ENCODE peak calls at places on chromosomes 12 and 14, in ten cellular contexts. H is activated CD4-positive, alpha-beta T cell treated with anti-CD3 and anti-CD28 coated beads for 1 hour; N is fibroblast of lung; R is memory B cell; V is nephron progenitor cell; C is neuronal stem cell; A is NCI-H524; Y is NCI-H1694 treated with DMSO at 0.1 percent for 48 hours; P is stimulated activated CD4-positive, alpha-beta T cell treated with anti-CD3 and anti-CD28 coated beads, Interleukin-2, amount 100 ng/mL, for 4 hours; K is HCT116. B is an unnamed sample.

GRCh38 chr12:111093428-111094142 is 173.2 kb upstream of the MYL2 start:
- DNase-seq in V (no peak), N (no peak), K (no peak), A (no peak), P (peak), H (no peak), C (no peak), Y (no peak), R (peak), B (no peak)

GRCh38 chr12:57574795-57575194 is 16.2 kb upstream of the PIP4K2C start:
- DNase-seq in C (no peak), Y (no peak), K (no peak), V (no peak), P (no peak), H (no peak), A (no peak), N (no peak), R (no peak), B (no peak)

GRCh38 chr12:121237415-121237814 is 27.5 kb downstream of the P2RX4 start:
- DNase-seq in R (no peak), V (no peak), C (no peak), K (no peak), H (no peak), Y (no peak), A (no peak), N (no peak), P (no peak), B (no peak)

GRCh38 chr14:35747379-35747778 is 61.7 kb downstream of the RALGAPA1 start:
- DNase-seq in H (no peak), C (no peak), N (peak), A (no peak), V (no peak), K (no peak), P (no peak), Y (no peak), R (no peak), B (peak)

GRCh38 chr14:69315302-69315701 is 55.3 kb downstream of the GALNT16 start:
- DNase-seq in Y (no peak), N (no peak), C (no peak), H (no peak), V (no peak), R (no peak), P (no peak), K (no peak), A (peak), B (no peak)

GRCh38 chr12:6962285-6963015 is 8.0 kb downstream of the PHB2 start:
- DNase-seq in P (no peak), H (no peak), R (no peak), N (no peak), A (no peak), K (no peak), V (no peak), C (no peak), Y (no peak), B (no peak)

GRCh38 chr12:124754949-124755800 is 108.5 kb downstream of the SCARB1 start:
- DNase-seq in H (no peak), R (no peak), K (no peak), P (no peak), V (no peak), C (no peak), N (peak), A (peak), Y (peak), B (no peak)

GRCh38 chr14:65849558-65849957 is 437.0 kb downstream of the FUT8 start:
- DNase-seq in C (peak), A (peak), R (no peak), Y (no peak), V (no peak), P (no peak), N (no peak), K (no peak), H (no peak), B (no peak)

GRCh38 chr14:39276579-39277114 is 42.9 kb downstream of the MIA2 start:
- DNase-seq in H (no peak), R (no peak), P (no peak), K (no peak), N (no peak), C (no peak), Y (no peak), V (no peak), A (no peak), B (no peak)